ENCODE peak calls at places on chromosome 11, in ten cellular contexts. One of them, this sample, is unnamed.

GRCh38 chr11:86802601-86803051 is 2.3 kb downstream of the PRSS23 start:
- DNase-seq in GM23248: peak
- DNase-seq in uterus: no peak
- DNase-seq in transverse colon: no peak
- DNase-seq in lung: no peak
- DNase-seq in neural progenitor cell: peak
- DNase-seq in spleen: no peak
- DNase-seq in pancreas: no peak
- DNase-seq in Panc1: no peak
- DNase-seq in ovary: no peak
- DNase-seq in this sample: peak

GRCh38 chr11:61871158-61871597 is 20.2 kb downstream of the FADS3 start:
- DNase-seq in GM23248: peak
- DNase-seq in uterus: peak
- DNase-seq in transverse colon: peak
- DNase-seq in lung: peak
- DNase-seq in neural progenitor cell: peak
- DNase-seq in spleen: peak
- DNase-seq in pancreas: peak
- DNase-seq in Panc1: peak
- DNase-seq in ovary: peak
- DNase-seq in this sample: peak

GRCh38 chr11:15613799-15614198 is 499.1 kb downstream of the INSC start:
- DNase-seq in GM23248: no peak
- DNase-seq in uterus: no peak
- DNase-seq in transverse colon: no peak
- DNase-seq in lung: no peak
- DNase-seq in neural progenitor cell: no peak
- DNase-seq in spleen: no peak
- DNase-seq in pancreas: no peak
- DNase-seq in Panc1: no peak
- DNase-seq in ovary: no peak
- DNase-seq in this sample: no peak

GRCh38 chr11:61814958-61815789 is 1.6 kb downstream of the FADS1 start:
- DNase-seq in GM23248: peak
- DNase-seq in uterus: peak
- DNase-seq in transverse colon: peak
- DNase-seq in lung: peak
- DNase-seq in neural progenitor cell: peak
- DNase-seq in spleen: peak
- DNase-seq in pancreas: peak
- DNase-seq in Panc1: peak
- DNase-seq in ovary: peak
- DNase-seq in this sample: peak

GRCh38 chr11:74055938-74056337 is 47.1 kb upstream of the UCP3 start:
- DNase-seq in GM23248: peak
- DNase-seq in uterus: no peak
- DNase-seq in transverse colon: no peak
- DNase-seq in lung: no peak
- DNase-seq in neural progenitor cell: no peak
- DNase-seq in spleen: no peak
- DNase-seq in pancreas: no peak
- DNase-seq in Panc1: peak
- DNase-seq in ovary: no peak
- DNase-seq in this sample: no peak

GRCh38 chr11:86952933-86953637 is 2.1 kb downstream of the FZD4 start:
- DNase-seq in GM23248: peak
- DNase-seq in uterus: no peak
- DNase-seq in transverse colon: no peak
- DNase-seq in lung: no peak
- DNase-seq in neural progenitor cell: no peak
- DNase-seq in spleen: no peak
- DNase-seq in pancreas: no peak
- DNase-seq in Panc1: no peak
- DNase-seq in ovary: no peak
- DNase-seq in this sample: no peak

GRCh38 chr11:129881570-129882170 is 13.7 kb downstream of the NFRKB start:
- DNase-seq in GM23248: peak
- DNase-seq in uterus: no peak
- DNase-seq in transverse colon: no peak
- DNase-seq in lung: no peak
- DNase-seq in neural progenitor cell: peak
- DNase-seq in spleen: no peak
- DNase-seq in pancreas: no peak
- DNase-seq in Panc1: no peak
- DNase-seq in ovary: no peak
- DNase-seq in this sample: peak

GRCh38 chr11:1854132-1854948 is 1.5 kb downstream of the LSP1 start:
- DNase-seq in GM23248: no peak
- DNase-seq in uterus: no peak
- DNase-seq in transverse colon: no peak
- DNase-seq in lung: no peak
- DNase-seq in neural progenitor cell: no peak
- DNase-seq in spleen: peak
- DNase-seq in pancreas: no peak
- DNase-seq in Panc1: no peak
- DNase-seq in ovary: no peak
- DNase-seq in this sample: no peak

GRCh38 chr11:69157156-69157821 is 1.6 kb downstream of the SMIM38 start:
- DNase-seq in GM23248: peak
- DNase-seq in uterus: no peak
- DNase-seq in transverse colon: no peak
- DNase-seq in lung: no peak
- DNase-seq in neural progenitor cell: peak
- DNase-seq in spleen: peak
- DNase-seq in pancreas: no peak
- DNase-seq in Panc1: no peak
- DNase-seq in ovary: no peak
- DNase-seq in this sample: peak

GRCh38 chr11:2525941-2526807 is 81.4 kb downstream of the KCNQ1 start:
- DNase-seq in GM23248: no peak
- DNase-seq in uterus: peak
- DNase-seq in transverse colon: peak
- DNase-seq in lung: no peak
- DNase-seq in neural progenitor cell: no peak
- DNase-seq in spleen: peak
- DNase-seq in pancreas: peak
- DNase-seq in Panc1: no peak
- DNase-seq in ovary: peak
- DNase-seq in this sample: no peak

GRCh38 chr11:126547161-126547560 is 191.7 kb downstream of the ST3GAL4 start:
- DNase-seq in GM23248: peak
- DNase-seq in uterus: no peak
- DNase-seq in transverse colon: no peak
- DNase-seq in lung: no peak
- DNase-seq in neural progenitor cell: no peak
- DNase-seq in spleen: no peak
- DNase-seq in pancreas: no peak
- DNase-seq in Panc1: no peak
- DNase-seq in ovary: no peak
- DNase-seq in this sample: no peak

DNA sequence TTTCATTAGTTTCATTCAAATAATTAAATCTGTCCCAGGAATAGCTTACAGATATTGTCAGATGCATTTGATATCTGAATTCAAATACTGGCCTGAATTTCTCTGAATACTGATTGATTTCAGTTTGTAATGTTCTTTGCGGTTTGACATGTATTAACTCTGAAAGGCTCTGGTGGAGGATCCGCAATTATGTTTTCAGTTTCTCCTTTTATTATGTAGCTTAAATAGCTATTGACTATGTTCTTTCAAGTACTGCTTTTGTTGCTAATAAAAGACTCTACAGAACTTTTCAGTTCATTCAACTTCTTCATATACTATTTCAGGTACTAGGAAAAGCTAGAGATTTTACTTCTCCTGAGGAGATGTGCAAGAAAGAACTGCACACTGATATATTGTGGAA is 2085.4 kb upstream of the RAG2 start:
- DNase-seq in GM23248: no peak
- DNase-seq in uterus: no peak
- DNase-seq in transverse colon: no peak
- DNase-seq in lung: no peak
- DNase-seq in neural progenitor cell: no peak
- DNase-seq in spleen: no peak
- DNase-seq in pancreas: no peak
- DNase-seq in Panc1: no peak
- DNase-seq in ovary: no peak
- DNase-seq in this sample: no peak
- H3K4me3 ChIP-seq in GM23248: no peak
- H3K4me3 ChIP-seq in uterus: no peak
- H3K4me3 ChIP-seq in transverse colon: no peak
- H3K4me3 ChIP-seq in lung: no peak
- H3K4me3 ChIP-seq in neural progenitor cell: no peak
- H3K4me3 ChIP-seq in spleen: no peak
- H3K4me3 ChIP-seq in pancreas: no peak
- H3K4me3 ChIP-seq in Panc1: no peak
- H3K4me3 ChIP-seq in ovary: no peak
- H3K4me3 ChIP-seq in this sample: no peak

GRCh38 chr11:123213307-123213708 is 18.3 kb upstream of the CLMP start:
- DNase-seq in GM23248: peak
- DNase-seq in uterus: no peak
- DNase-seq in transverse colon: no peak
- DNase-seq in lung: no peak
- DNase-seq in neural progenitor cell: no peak
- DNase-seq in spleen: no peak
- DNase-seq in pancreas: no peak
- DNase-seq in Panc1: no peak
- DNase-seq in ovary: no peak
- DNase-seq in this sample: no peak

GRCh38 chr11:123212406-123212805 is 17.4 kb upstream of the CLMP start:
- DNase-seq in GM23248: peak
- DNase-seq in uterus: no peak
- DNase-seq in transverse colon: no peak
- DNase-seq in lung: no peak
- DNase-seq in neural progenitor cell: no peak
- DNase-seq in spleen: no peak
- DNase-seq in pancreas: no peak
- DNase-seq in Panc1: no peak
- DNase-seq in ovary: no peak
- DNase-seq in this sample: no peak

GRCh38 chr11:123211134-123211879 is 16.3 kb upstream of the CLMP start:
- DNase-seq in GM23248: no peak
- DNase-seq in uterus: no peak
- DNase-seq in transverse colon: no peak
- DNase-seq in lung: no peak
- DNase-seq in neural progenitor cell: peak
- DNase-seq in spleen: no peak
- DNase-seq in pancreas: no peak
- DNase-seq in Panc1: no peak
- DNase-seq in ovary: no peak
- DNase-seq in this sample: no peak

GRCh38 chr11:123209591-123209990 is 14.5 kb upstream of the CLMP start:
- DNase-seq in GM23248: no peak
- DNase-seq in uterus: no peak
- DNase-seq in transverse colon: no peak
- DNase-seq in lung: no peak
- DNase-seq in neural progenitor cell: no peak
- DNase-seq in spleen: no peak
- DNase-seq in pancreas: no peak
- DNase-seq in Panc1: no peak
- DNase-seq in ovary: no peak
- DNase-seq in this sample: no peak

DNA sequence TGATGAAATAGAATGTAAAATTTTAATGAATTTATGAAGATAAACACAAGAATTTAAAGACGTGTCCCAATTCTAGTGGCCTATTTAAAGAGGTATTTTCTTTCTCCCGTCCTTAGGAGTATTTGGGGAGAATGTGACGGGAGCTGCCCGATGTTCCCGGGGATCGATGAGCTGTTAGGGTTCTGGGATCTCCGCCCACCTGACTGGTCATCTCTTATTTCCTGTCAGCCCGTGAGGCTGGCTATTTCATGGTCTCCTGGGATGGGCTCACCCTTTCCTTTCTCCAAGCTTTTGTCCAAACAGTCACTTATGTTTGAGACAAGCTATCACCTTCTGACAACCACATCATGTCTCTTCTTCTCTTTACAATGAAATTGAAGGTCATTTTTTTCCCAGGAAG is 16.9 kb upstream of the CLMP start:
- DNase-seq in GM23248: peak
- DNase-seq in uterus: no peak
- DNase-seq in transverse colon: no peak
- DNase-seq in lung: no peak
- DNase-seq in neural progenitor cell: no peak
- DNase-seq in spleen: no peak
- DNase-seq in pancreas: no peak
- DNase-seq in Panc1: no peak
- DNase-seq in ovary: no peak
- DNase-seq in this sample: no peak
- H3K27ac ChIP-seq in GM23248: peak
- H3K27ac ChIP-seq in uterus: no peak
- H3K27ac ChIP-seq in transverse colon: peak
- H3K27ac ChIP-seq in lung: no peak
- H3K27ac ChIP-seq in neural progenitor cell: no peak
- H3K27ac ChIP-seq in spleen: no peak
- H3K27ac ChIP-seq in pancreas: no peak
- H3K27ac ChIP-seq in Panc1: no peak
- H3K27ac ChIP-seq in ovary: no peak
- H3K27ac ChIP-seq in this sample: no peak

DNA sequence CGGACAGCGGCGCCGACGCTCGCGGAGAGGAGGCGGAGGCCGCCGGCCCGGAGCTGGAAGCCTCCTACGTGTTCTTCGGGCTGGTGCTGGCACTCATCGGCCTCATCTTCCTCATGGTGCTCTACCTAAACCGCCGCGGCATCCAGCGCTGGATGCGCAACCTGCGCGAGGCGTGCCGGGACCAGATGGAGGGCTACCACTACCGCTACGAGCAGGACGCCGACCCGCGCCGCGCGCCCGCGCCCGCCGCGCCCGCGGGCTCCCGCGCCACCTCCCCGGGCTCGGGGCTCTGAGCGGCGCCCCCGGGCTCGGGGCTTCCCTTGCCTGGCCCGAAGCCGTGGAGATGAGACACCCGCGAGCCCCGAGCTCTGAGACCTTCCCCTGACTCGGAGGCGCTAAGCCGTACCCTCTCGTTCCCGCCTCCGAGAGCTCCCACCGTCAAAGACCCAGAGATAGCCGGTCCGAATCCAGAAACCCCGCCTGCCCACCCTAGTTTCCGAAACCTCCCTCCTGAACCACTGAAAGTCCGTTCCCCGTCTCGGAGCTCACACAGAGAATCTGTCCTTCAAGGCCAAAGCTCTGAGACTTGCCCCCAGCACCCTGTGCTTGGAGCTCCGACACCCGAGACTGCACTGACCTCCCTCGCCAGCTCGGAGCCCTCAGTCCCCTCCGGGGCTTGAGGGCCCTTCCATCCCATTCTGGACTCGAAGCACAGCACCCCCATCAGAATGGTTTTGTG is 1.5 kb downstream of the TPBGL start:
- DNase-seq in GM23248: peak
- DNase-seq in uterus: peak
- DNase-seq in transverse colon: no peak
- DNase-seq in lung: no peak
- DNase-seq in neural progenitor cell: no peak
- DNase-seq in spleen: no peak
- DNase-seq in pancreas: no peak
- DNase-seq in Panc1: no peak
- DNase-seq in ovary: no peak
- DNase-seq in this sample: no peak
- H3K4me3 ChIP-seq in GM23248: peak
- H3K4me3 ChIP-seq in uterus: no peak
- H3K4me3 ChIP-seq in transverse colon: no peak
- H3K4me3 ChIP-seq in lung: peak
- H3K4me3 ChIP-seq in neural progenitor cell: peak
- H3K4me3 ChIP-seq in spleen: no peak
- H3K4me3 ChIP-seq in pancreas: peak
- H3K4me3 ChIP-seq in Panc1: peak
- H3K4me3 ChIP-seq in ovary: peak
- H3K4me3 ChIP-seq in this sample: peak

GRCh38 chr11:58926251-58926650 is 13.0 kb upstream of the GLYATL1 start:
- DNase-seq in GM23248: peak
- DNase-seq in uterus: no peak
- DNase-seq in transverse colon: no peak
- DNase-seq in lung: no peak
- DNase-seq in neural progenitor cell: no peak
- DNase-seq in spleen: no peak
- DNase-seq in pancreas: no peak
- DNase-seq in Panc1: no peak
- DNase-seq in ovary: no peak
- DNase-seq in this sample: no peak
- H3K27ac ChIP-seq in GM23248: no peak
- H3K27ac ChIP-seq in uterus: no peak
- H3K27ac ChIP-seq in transverse colon: no peak
- H3K27ac ChIP-seq in lung: no peak
- H3K27ac ChIP-seq in neural progenitor cell: no peak
- H3K27ac ChIP-seq in spleen: no peak
- H3K27ac ChIP-seq in pancreas: no peak
- H3K27ac ChIP-seq in Panc1: no peak
- H3K27ac ChIP-seq in ovary: no peak
- H3K27ac ChIP-seq in this sample: no peak

This sample was measured in testis.